ENCODE peak calls at places on chromosomes 5 and 9, in six cellular contexts. Z is HepG2, Y is endothelial cell of umbilical vein, M is A549, X is K562, G is GM12878. N is an unnamed sample.

GRCh38 chr5:145801195-145801594 is 33.9 kb downstream of the PRELID2 start:
- DNase-seq in Z (no peak), Y (no peak), M (no peak), X (no peak), G (no peak), N (no peak)

GRCh38 chr5:154276236-154276792 is 85.8 kb downstream of the GALNT10 start:
- DNase-seq in Z (no peak), Y (no peak), M (no peak), X (no peak), G (no peak), N (no peak)

GRCh38 chr9:129197978-129198736 is 20.1 kb upstream of the IER5L start:
- DNase-seq in Z (no peak), Y (peak), M (no peak), X (no peak), G (no peak), N (no peak)

GRCh38 chr5:129465945-129466344 is 5.8 kb downstream of the ADAMTS19 start:
- DNase-seq in Z (no peak), Y (no peak), M (no peak), X (no peak), G (no peak), N (no peak)

GRCh38 chr9:13268469-13268868 is 11.0 kb downstream of the MPDZ start:
- DNase-seq in Z (no peak), Y (peak), M (peak), X (peak), G (no peak), N (no peak)

GRCh38 chr9:101486693-101487442 is 46.8 kb upstream of the RNF20 start:
- DNase-seq in Z (no peak), Y (peak), M (peak), X (peak), G (no peak), N (no peak)

GRCh38 chr9:129774791-129775149 is 21.9 kb upstream of the PTGES start:
- DNase-seq in Z (no peak), Y (no peak), M (no peak), X (peak), G (no peak), N (no peak)

GRCh38 chr5:110899566-110900412 is 161.0 kb downstream of the SLC25A46 start:
- DNase-seq in Z (no peak), Y (no peak), M (no peak), X (no peak), G (no peak), N (no peak)

GRCh38 chr9:86721843-86722705 is 225.2 kb downstream of the GAS1 start:
- DNase-seq in Z (no peak), Y (no peak), M (no peak), X (no peak), G (no peak), N (no peak)

GRCh38 chr5:36334315-36334714 is 32.6 kb upstream of the RANBP3L start:
- DNase-seq in Z (no peak), Y (no peak), M (no peak), X (no peak), G (no peak), N (no peak)

DNA sequence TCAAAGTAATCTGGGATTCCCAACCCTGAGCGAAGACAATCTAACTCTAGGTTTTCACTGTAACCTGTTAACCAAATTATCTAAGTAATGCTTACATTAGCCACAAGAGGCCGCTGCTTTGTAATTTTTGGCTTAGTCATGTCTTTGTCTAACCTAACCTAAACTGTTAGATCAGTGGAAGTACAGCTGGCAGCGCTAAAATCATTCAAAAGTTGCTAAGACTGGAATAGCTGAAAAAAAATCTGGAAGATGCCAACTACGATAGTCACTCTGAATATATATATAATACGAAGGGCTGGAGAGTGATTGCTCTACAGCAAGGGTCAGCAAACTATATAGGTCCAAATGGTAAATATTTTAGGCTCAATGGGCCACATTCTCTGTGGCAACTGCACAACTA is 60.2 kb downstream of the FBXO38 start:
- DNase-seq in Z (peak), Y (peak), M (peak), X (peak), G (peak), N (peak)
- TF ChIP-seq MYC in Z (no peak), Y (no peak), M (no peak), X (no peak), G (no peak), N (peak)

GRCh38 chr5:31886206-31886605 is 247.3 kb downstream of the PDZD2 start:
- DNase-seq in Z (no peak), Y (no peak), M (no peak), X (no peak), G (no peak), N (no peak)

GRCh38 chr5:31888513-31888912 is 249.6 kb downstream of the PDZD2 start:
- DNase-seq in Z (no peak), Y (no peak), M (no peak), X (no peak), G (no peak), N (no peak)

GRCh38 chr5:31890025-31890424 is 251.1 kb downstream of the PDZD2 start:
- DNase-seq in Z (no peak), Y (no peak), M (no peak), X (no peak), G (no peak), N (no peak)

GRCh38 chr5:31889131-31889561 is 250.2 kb downstream of the PDZD2 start:
- DNase-seq in Z (no peak), Y (no peak), M (no peak), X (no peak), G (no peak), N (no peak)

DNA sequence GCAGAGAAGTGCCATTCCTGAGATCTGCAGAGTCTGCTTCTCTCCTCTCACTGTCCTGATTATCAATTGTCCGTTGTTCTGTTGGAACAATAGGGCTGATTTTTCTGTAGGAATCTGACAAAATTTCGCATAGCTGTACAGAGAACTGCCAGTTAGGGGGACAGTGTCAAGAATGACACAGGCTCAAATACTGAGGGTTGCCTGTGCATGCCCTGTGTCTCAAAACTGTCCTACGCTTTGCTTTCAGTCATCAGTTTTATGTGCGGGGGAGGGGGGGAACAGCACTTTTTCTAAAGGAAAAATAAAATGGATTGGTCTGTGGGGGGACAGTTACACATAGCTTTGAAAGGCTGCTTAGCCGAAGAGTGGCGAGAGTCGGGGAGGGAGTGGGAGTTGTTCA is 248.6 kb downstream of the PDZD2 start:
- DNase-seq in Z (no peak), Y (no peak), M (no peak), X (no peak), G (no peak), N (no peak)
- TF ChIP-seq CTCF in Z (no peak), Y (no peak), M (no peak), X (no peak), G (no peak), N (no peak)

DNA sequence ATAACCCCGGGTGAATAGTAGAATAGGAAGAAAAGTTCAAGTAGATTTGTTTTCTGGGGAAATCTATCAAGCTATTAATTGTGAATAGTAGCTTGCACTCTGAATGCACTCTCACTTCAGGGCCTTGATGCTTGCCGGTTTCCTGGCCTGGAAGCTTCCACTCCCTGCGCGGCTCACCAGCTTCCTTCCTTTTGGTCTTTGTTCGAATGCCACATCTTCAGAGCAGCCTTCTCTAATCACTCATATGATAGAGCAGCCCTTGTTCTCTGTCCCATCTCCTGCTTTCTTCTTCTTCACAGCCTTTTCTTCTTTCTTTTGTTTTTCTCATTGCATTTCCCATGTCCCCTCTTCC is 146.7 kb downstream of the MAST4 start:
- DNase-seq in Z (no peak), Y (no peak), M (no peak), X (no peak), G (no peak), N (no peak)
- TF ChIP-seq MYC in Z (no peak), Y (no peak), M (no peak), X (no peak), G (no peak), N (no peak)

GRCh38 chr5:133612021-133612860 is at the start of gene FSTL4:
- DNase-seq in Z (no peak), Y (no peak), M (peak), X (no peak), G (no peak), N (no peak)
- TF ChIP-seq CTCF in Z (no peak), Y (no peak), M (no peak), X (no peak), G (no peak), N (no peak)

GRCh38 chr5:157484768-157485167 is 24.8 kb downstream of the NIPAL4 start:
- DNase-seq in Z (peak), Y (no peak), M (no peak), X (no peak), G (no peak), N (peak)
- TF ChIP-seq MYC in Z (no peak), Y (no peak), M (no peak), X (no peak), G (no peak), N (no peak)